ENCODE peak calls at places on chromosomes 7 and 10, in ten cellular contexts. D is DMS79 treated with DMSO at 0.1 percent for 48 hours, S is Right ventricle myocardium inferior, U is astrocyte of the hippocampus, V is kidney tubule cell, B is globus pallidus, C is fibroblast of lung, H is hepatic stellate cell, Q is non-pigmented ciliary epithelial cell, E is NCI-H1092 treated with DMSO at 0.1 percent for 48 hours. M is an unnamed sample.

GRCh38 chr10:17851611-17852010 is 42.5 kb downstream of the MRC1 start:
- DNase-seq in E (peak), H (no peak), Q (no peak), B (peak), D (no peak), C (no peak), S (peak), U (no peak), V (no peak), M (no peak)

GRCh38 chr7:25557379-25557916 is 329.2 kb upstream of the NPVF start:
- DNase-seq in S (no peak), B (no peak), U (peak), H (no peak), V (no peak), Q (no peak), C (no peak), D (no peak), E (no peak), M (no peak)

GRCh38 chr10:19845963-19846362 is 29.7 kb downstream of the PLXDC2 start:
- DNase-seq in Q (no peak), C (peak), V (peak), H (no peak), E (no peak), U (no peak), D (no peak), B (no peak), S (no peak), M (no peak)

GRCh38 chr7:157059534-157059933 is 49.1 kb upstream of the MNX1 start:
- DNase-seq in Q (no peak), V (no peak), B (no peak), E (no peak), H (no peak), D (no peak), S (no peak), U (no peak), C (no peak), M (no peak)

GRCh38 chr10:18402766-18403346 is 248.5 kb downstream of the NSUN6 start:
- DNase-seq in D (no peak), S (no peak), E (no peak), B (no peak), H (peak), Q (no peak), C (peak), V (peak), U (peak), M (no peak)

GRCh38 chr7:138663741-138664710 is 37.1 kb downstream of the SVOPL start:
- DNase-seq in E (peak), S (no peak), U (peak), V (peak), B (peak), D (no peak), Q (no peak), H (peak), C (no peak), M (no peak)

GRCh38 chr10:79399242-79399831 is 46.1 kb downstream of the ZCCHC24 start:
- DNase-seq in D (no peak), E (no peak), V (peak), C (peak), U (peak), Q (peak), S (peak), H (peak), B (peak), M (peak)

GRCh38 chr7:120553497-120553896 is 280.5 kb downstream of the KCND2 start:
- DNase-seq in E (no peak), U (no peak), V (no peak), S (no peak), Q (no peak), H (no peak), D (no peak), B (no peak), C (no peak), M (no peak)

GRCh38 chr7:73442903-73443542 is 9.4 kb downstream of the FZD9 start:
- DNase-seq in D (peak), C (no peak), U (no peak), S (no peak), B (no peak), Q (no peak), V (peak), E (no peak), H (no peak), M (no peak)

GRCh38 chr7:140404565-140405080 is 765 bp downstream of the RAB19 start:
- DNase-seq in E (no peak), S (no peak), H (no peak), U (peak), V (peak), B (no peak), C (peak), D (no peak), Q (no peak), M (no peak)

GRCh38 chr10:115833119-115833518 is 439.9 kb downstream of the GFRA1 start:
- DNase-seq in E (no peak), V (no peak), Q (no peak), H (no peak), C (no peak), U (no peak), B (no peak), D (no peak), S (no peak), M (no peak)

GRCh38 chr7:158816995-158817394 is 12.3 kb downstream of the ESYT2 start:
- DNase-seq in D (no peak), S (no peak), H (no peak), E (no peak), B (no peak), C (no peak), V (peak), U (no peak), Q (no peak), M (no peak)

GRCh38 chr7:88141953-88142352 is 77.9 kb downstream of the SRI start:
- DNase-seq in B (no peak), Q (no peak), E (no peak), U (no peak), V (no peak), C (no peak), S (no peak), H (no peak), D (no peak), M (no peak)

GRCh38 chr7:133434246-133434865 is 181.5 kb downstream of the EXOC4 start:
- DNase-seq in V (peak), B (peak), D (peak), Q (no peak), C (peak), E (no peak), S (no peak), U (peak), H (peak), M (peak)

GRCh38 chr7:92872701-92873100 is 36.3 kb upstream of the CDK6 start:
- DNase-seq in B (no peak), S (no peak), H (no peak), Q (no peak), D (no peak), U (peak), C (peak), E (no peak), V (peak), M (peak)

GRCh38 chr10:72889391-72889831 is 4.1 kb upstream of the OIT3 start:
- DNase-seq in E (no peak), V (peak), H (no peak), S (no peak), C (peak), B (no peak), D (peak), Q (peak), U (peak), M (peak)

GRCh38 chr10:23373156-23373555 is 28.6 kb upstream of the C10orf67 start:
- DNase-seq in D (no peak), U (no peak), Q (no peak), H (no peak), V (peak), C (no peak), S (no peak), B (no peak), E (no peak), M (no peak)

GRCh38 chr10:72353028-72353962 is 1.4 kb downstream of the DNAJB12 start:
- DNase-seq in S (no peak), U (no peak), D (no peak), C (peak), E (no peak), Q (no peak), V (peak), B (no peak), H (no peak), M (no peak)

GRCh38 chr10:76231258-76231934 is 800.0 kb downstream of the LRMDA start:
- DNase-seq in D (peak), B (no peak), V (no peak), Q (no peak), S (no peak), H (no peak), E (no peak), C (no peak), U (peak), M (peak)

GRCh38 chr10:28722065-28722803 is 44.9 kb downstream of the BAMBI start:
- DNase-seq in C (peak), H (peak), U (peak), E (peak), S (peak), V (peak), Q (no peak), D (peak), B (peak), M (no peak)

GRCh38 chr7:29723599-29723998 is 82.7 kb upstream of the WIPF3 start:
- DNase-seq in D (no peak), Q (peak), C (peak), H (no peak), B (no peak), V (peak), S (no peak), E (no peak), U (peak), M (peak)

GRCh38 chr10:103659674-103660363 is 166.3 kb downstream of the NEURL1 start:
- DNase-seq in U (peak), S (peak), V (peak), B (peak), E (no peak), C (peak), D (peak), Q (peak), H (peak), M (peak)

GRCh38 chr10:84339025-84339424 is 10.6 kb downstream of the CCSER2 start:
- DNase-seq in U (no peak), D (no peak), E (no peak), H (no peak), Q (no peak), C (no peak), S (no peak), B (no peak), V (no peak), M (no peak)

GRCh38 chr10:43068781-43069515 is 7.9 kb upstream of the RET start:
- DNase-seq in B (no peak), E (no peak), C (no peak), Q (no peak), S (peak), U (no peak), H (no peak), D (no peak), V (no peak), M (no peak)

GRCh38 chr10:130411496-130412070 is 275.4 kb downstream of the GLRX3 start:
- DNase-seq in S (no peak), U (no peak), D (peak), H (no peak), E (peak), Q (no peak), C (no peak), V (no peak), B (no peak), M (no peak)

GRCh38 chr7:155371884-155372781 is 74.5 kb downstream of the INSIG1 start:
- DNase-seq in S (peak), H (no peak), V (peak), U (no peak), D (no peak), E (no peak), Q (no peak), C (no peak), B (no peak), M (no peak)

GRCh38 chr10:75432176-75432575 is 752 bp downstream of the LRMDA start:
- DNase-seq in B (no peak), Q (no peak), S (no peak), D (no peak), C (no peak), E (no peak), V (peak), H (no peak), U (no peak), M (no peak)

M was measured in H4.